ENCODE peak calls at places on chromosomes 5 and 9, in six cellular contexts. B is AG09309; D is stimulated activated CD8-positive, alpha-beta memory T cell treated with anti-CD3 and anti-CD28 coated beads, Interleukin-15, amount 100 ng/mL, for 4 hours; H is KBM-7; F is endodermal cell; P is stimulated activated CD4-positive, alpha-beta T cell treated with anti-CD3 and anti-CD28 coated beads, Interleukin-4, amount 100 ng/mL, for 4 hours. K is an unnamed sample.

GRCh38 chr9:133889498-133890301 is 102.4 kb downstream of the VAV2 start:
- DNase-seq in D (no peak), F (no peak), H (no peak), P (no peak), B (no peak), K (no peak)

GRCh38 chr9:137070201-137070905 is at the start of gene SAPCD2:
- DNase-seq in F (peak), P (peak), H (peak), B (no peak), D (peak), K (no peak)

GRCh38 chr5:178537467-178538381 is 52.5 kb downstream of the COL23A1 start:
- DNase-seq in F (no peak), P (no peak), D (no peak), H (no peak), B (no peak), K (no peak)

GRCh38 chr5:33487256-33487655 is 46.5 kb downstream of the TARS1 start:
- DNase-seq in P (no peak), H (no peak), B (no peak), F (no peak), D (no peak), K (no peak)

GRCh38 chr5:40799248-40799647 is 1.1 kb upstream of the PRKAA1 start:
- DNase-seq in D (no peak), F (no peak), B (no peak), P (no peak), H (no peak), K (no peak)

GRCh38 chr9:95511232-95511951 is 5.4 kb downstream of the PTCH1 start:
- DNase-seq in B (no peak), P (peak), D (no peak), H (no peak), F (peak), K (no peak)

GRCh38 chr5:176996780-176997179 is 9.8 kb downstream of the UIMC1 start:
- DNase-seq in B (no peak), H (no peak), P (no peak), F (no peak), D (no peak), K (no peak)

GRCh38 chr5:127705120-127705892 is 2.1 kb downstream of the CCDC192 start:
- DNase-seq in F (no peak), B (peak), P (no peak), H (peak), D (no peak), K (peak)

GRCh38 chr9:24189986-24190385 is 355.7 kb downstream of the IZUMO3 start:
- DNase-seq in F (no peak), B (no peak), P (no peak), D (no peak), H (no peak), K (no peak)

GRCh38 chr9:127970401-127971313 is 10.1 kb downstream of the EEIG1 start:
- DNase-seq in D (peak), H (no peak), F (no peak), B (no peak), P (no peak), K (no peak)

GRCh38 chr5:125310749-125311148 is 564.3 kb upstream of the ZNF608 start:
- DNase-seq in D (no peak), B (no peak), H (no peak), P (no peak), F (no peak), K (no peak)